ENCODE peak calls at places on chromosomes 1 and 21, in five cellular contexts. W, Y, B, I and C are unnamed samples.

GRCh38 chr1:200311256-200311655 is 98.6 kb downstream of the ZNF281 start:
- DNase-seq in W (no peak), Y (no peak), B (no peak), I (no peak), C (no peak)

GRCh38 chr21:30779269-30779668 is 24.0 kb upstream of the KRTAP21-1 start:
- DNase-seq in W (no peak), Y (no peak), B (no peak), I (no peak), C (no peak)

GRCh38 chr21:29196021-29196663 is 65.7 kb downstream of the MAP3K7CL start:
- DNase-seq in W (peak), Y (peak), B (no peak), I (peak), C (peak)

GRCh38 chr21:15243356-15243755 is 178.6 kb upstream of the NRIP1 start:
- DNase-seq in W (no peak), Y (no peak), B (no peak), I (no peak), C (no peak)

GRCh38 chr1:210446479-210446878 is 117.8 kb downstream of the HHAT start:
- DNase-seq in W (no peak), Y (peak), B (peak), I (no peak), C (no peak)

GRCh38 chr21:34762761-34763160 is 94.0 kb downstream of the CLIC6 start:
- DNase-seq in W (no peak), Y (no peak), B (no peak), I (no peak), C (no peak)

GRCh38 chr1:159473335-159473734 is 33.8 kb downstream of the OR10J1 start:
- DNase-seq in W (no peak), Y (no peak), B (no peak), I (no peak), C (no peak)

GRCh38 chr1:201264554-201264953 is 18.8 kb upstream of the PKP1 start:
- DNase-seq in W (no peak), Y (no peak), B (no peak), I (no peak), C (no peak)

GRCh38 chr1:38990401-38990745 is 703 bp upstream of the AKIRIN1 start:
- DNase-seq in W (no peak), Y (no peak), B (no peak), I (no peak), C (no peak)

GRCh38 chr1:24975391-24975790 is 45.3 kb upstream of the RUNX3 start:
- DNase-seq in W (no peak), Y (no peak), B (no peak), I (no peak), C (no peak)

GRCh38 chr1:41698916-41699860 is 214.7 kb upstream of the EDN2 start:
- DNase-seq in W (no peak), Y (no peak), B (no peak), I (peak), C (no peak)

GRCh38 chr1:45493116-45493697 is 2.2 kb upstream of the TESK2 start:
- DNase-seq in W (peak), Y (peak), B (peak), I (peak), C (peak)

GRCh38 chr21:41508415-41509205 is 652 bp upstream of the TMPRSS2 start:
- DNase-seq in W (no peak), Y (no peak), B (no peak), I (no peak), C (no peak)

GRCh38 chr1:25148673-25149300 is 83.5 kb downstream of the SYF2 start:
- DNase-seq in W (no peak), Y (peak), B (no peak), I (no peak), C (peak)

GRCh38 chr1:53589043-53589887 is 130.1 kb downstream of the DMRTB1 start:
- DNase-seq in W (no peak), Y (no peak), B (no peak), I (no peak), C (no peak)

GRCh38 chr1:97441966-97442365 is 478.9 kb downstream of the DPYD start:
- DNase-seq in W (no peak), Y (no peak), B (no peak), I (no peak), C (no peak)